ENCODE peak calls at places on chromosomes 12 and 14, in eight cellular contexts. S is activated B cell treated with CpG ODN at 0.5 μM for 24 hours, B is nephron progenitor cell, Q is foreskin fibroblast, D is fibroblast of lung, O is HFFc6, A is HCT116, C is neural progenitor cell. L is an unnamed sample.

GRCh38 chr14:93943930-93944329 is 16.8 kb downstream of the FAM181A start:
- DNase-seq in S (no peak), B (no peak), Q (no peak), D (no peak), O (no peak), A (no peak), C (no peak), L (no peak)

GRCh38 chr12:9895215-9895971 is 14.1 kb downstream of the KLRF2 start:
- DNase-seq in S (no peak), B (no peak), Q (no peak), D (no peak), O (no peak), A (no peak), C (no peak), L (no peak)

GRCh38 chr12:34599530-34600513 is 577.5 kb downstream of the ALG10 start:
- DNase-seq in S (peak; percentile 0), B (no peak), Q (no peak), D (no peak), O (no peak), A (no peak), C (no peak), L (no peak)

GRCh38 chr12:18907793-18908580 is 170.1 kb downstream of the CAPZA3 start:
- DNase-seq in S (no peak), B (no peak), Q (no peak), D (peak; percentile 28), O (no peak), A (no peak), C (no peak), L (no peak)

GRCh38 chr12:26642361-26642760 is 190.6 kb downstream of the ITPR2 start:
- DNase-seq in S (no peak), B (no peak), Q (peak; percentile 70), D (peak; percentile 54), O (no peak), A (no peak), C (no peak), L (no peak)

GRCh38 chr12:46524778-46525177 is 152.2 kb upstream of the SLC38A2 start:
- DNase-seq in S (no peak), B (no peak), Q (peak; percentile 96), D (peak; percentile 95), O (peak; percentile 70), A (no peak), C (no peak), L (no peak)

GRCh38 chr14:38286481-38286880 is 30.6 kb upstream of the CLEC14A start:
- DNase-seq in S (no peak), B (no peak), Q (peak; percentile 2), D (peak; percentile 22), O (no peak), A (no peak), C (no peak), L (no peak)

GRCh38 chr12:51460519-51460918 is 35.9 kb downstream of the SLC4A8 start:
- DNase-seq in S (no peak), B (no peak), Q (no peak), D (no peak), O (no peak), A (no peak), C (no peak), L (no peak)

GRCh38 chr14:97785495-97785894 is 988.3 kb downstream of the VRK1 start:
- DNase-seq in S (no peak), B (no peak), Q (no peak), D (no peak), O (no peak), A (no peak), C (no peak), L (no peak)

GRCh38 chr12:46370792-46371717 is 1.5 kb downstream of the SLC38A2 start:
- DNase-seq in S (peak; percentile 94), B (peak; percentile 94), Q (peak; percentile 95), D (peak; percentile 85), O (peak; percentile 79), A (no peak), C (peak; percentile 96), L (peak; percentile 95)

GRCh38 chr14:52860910-52861309 is 69.5 kb upstream of the GNPNAT1 start:
- DNase-seq in S (no peak), B (no peak), Q (no peak), D (no peak), O (no peak), A (no peak), C (no peak), L (no peak)

GRCh38 chr14:37985826-37986470 is 221.8 kb upstream of the SSTR1 start:
- DNase-seq in S (no peak), B (peak; percentile 54), Q (peak; percentile 69), D (peak; percentile 74), O (peak; percentile 32), A (peak; percentile 41), C (peak; percentile 72), L (peak; percentile 30)

GRCh38 chr12:4855121-4855924 is 54.4 kb upstream of the KCNA1 start:
- DNase-seq in S (no peak), B (peak; percentile 66), Q (peak; percentile 84), D (peak; percentile 78), O (peak; percentile 80), A (peak; percentile 69), C (peak; percentile 87), L (no peak)

GRCh38 chr12:54126696-54127537 is 61.9 kb downstream of the SMUG1 start:
- DNase-seq in S (peak; percentile 20), B (peak; percentile 63), Q (peak; percentile 81), D (peak; percentile 25), O (no peak), A (no peak), C (peak; percentile 66), L (no peak)

GRCh38 chr14:58078068-58078467 is 73.9 kb downstream of the ARMH4 start:
- DNase-seq in S (no peak), B (no peak), Q (peak; percentile 71), D (peak; percentile 58), O (peak; percentile 85), A (no peak), C (no peak), L (no peak)

GRCh38 chr14:54792288-54792687 is 110.3 kb downstream of the GCH1 start:
- DNase-seq in S (no peak), B (no peak), Q (no peak), D (no peak), O (no peak), A (no peak), C (peak; percentile 15), L (no peak)

GRCh38 chr12:80364056-80364455 is 80.0 kb upstream of the PTPRQ start:
- DNase-seq in S (no peak), B (no peak), Q (peak; percentile 4), D (no peak), O (peak; percentile 10), A (no peak), C (no peak), L (no peak)

GRCh38 chr14:24974591-24975374 is 75.2 kb downstream of the STXBP6 start:
- DNase-seq in S (no peak), B (no peak), Q (no peak), D (no peak), O (no peak), A (no peak), C (no peak), L (no peak)

GRCh38 chr12:16681196-16681595 is 75.2 kb upstream of the LMO3 start:
- DNase-seq in S (no peak), B (no peak), Q (no peak), D (no peak), O (no peak), A (no peak), C (no peak), L (no peak)

GRCh38 chr12:16685107-16685506 is 79.1 kb upstream of the LMO3 start:
- DNase-seq in S (no peak), B (no peak), Q (no peak), D (peak; percentile 1), O (peak; percentile 2), A (no peak), C (no peak), L (no peak)
- TF ChIP-seq CTCF in S (no peak), B (no peak), Q (peak; percentile 20), D (peak; percentile 10), O (peak; percentile 75), A (no peak), C (peak; percentile 36), L (no peak)

GRCh38 chr12:6866920-6867406 is 368 bp upstream of the TPI1 start:
- DNase-seq in S (no peak), B (no peak), Q (no peak), D (no peak), O (no peak), A (no peak), C (no peak), L (no peak)

GRCh38 chr12:6869049-6870021 is 2.0 kb downstream of the TPI1 start:
- DNase-seq in S (peak; percentile 71), B (peak; percentile 91), Q (peak; percentile 85), D (peak; percentile 77), O (peak; percentile 50), A (peak; percentile 64), C (peak; percentile 90), L (peak; percentile 81)

GRCh38 chr12:6866163-6866919 is 990 bp upstream of the TPI1 start:
- DNase-seq in S (no peak), B (peak; percentile 43), Q (peak; percentile 43), D (no peak), O (no peak), A (no peak), C (peak; percentile 31), L (no peak)

GRCh38 chr12:6867407-6868210 is at the start of gene TPI1:
- DNase-seq in S (peak; percentile 65), B (peak; percentile 91), Q (peak; percentile 93), D (peak; percentile 81), O (peak; percentile 79), A (no peak), C (peak; percentile 90), L (peak; percentile 66)

GRCh38 chr12:6868211-6869048 is 1.1 kb downstream of the TPI1 start:
- DNase-seq in S (no peak), B (no peak), Q (peak; percentile 54), D (no peak), O (peak; percentile 8), A (no peak), C (peak; percentile 45), L (no peak)
- TF ChIP-seq CTCF in S (no peak), B (no peak), Q (peak; percentile 16), D (no peak), O (no peak), A (peak; percentile 25), C (peak; percentile 35), L (no peak)

DNA sequence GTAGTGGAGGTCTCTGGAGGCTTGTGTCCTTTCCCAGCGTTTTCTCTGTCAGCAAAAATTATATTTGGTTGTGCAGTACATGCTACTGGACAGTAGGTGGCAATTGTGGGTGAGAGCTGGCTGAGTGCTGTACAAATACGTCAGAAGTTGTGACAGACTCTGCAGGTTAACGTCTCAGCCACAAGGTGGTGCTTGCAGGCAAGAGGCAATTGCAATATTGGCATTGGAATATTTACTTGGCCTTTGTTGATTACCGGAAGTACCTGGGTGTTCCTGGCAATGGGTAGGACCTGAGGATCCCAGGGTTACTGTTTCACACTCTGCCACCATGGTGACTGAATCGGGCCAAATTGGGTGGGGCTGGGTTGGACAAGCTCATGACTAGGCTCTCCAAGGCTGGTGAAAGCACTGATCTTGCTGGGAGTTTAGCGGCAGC is 333.9 kb upstream of the LMO3 start:
- DNase-seq in S (no peak), B (peak; percentile 22), Q (no peak), D (peak; percentile 2), O (peak; percentile 61), A (peak; percentile 78), C (peak; percentile 81), L (no peak)
- TF ChIP-seq CTCF in S (no peak), B (peak; percentile 59), Q (peak; percentile 33), D (no peak), O (peak; percentile 81), A (peak; percentile 92), C (peak; percentile 93), L (no peak)

DNA sequence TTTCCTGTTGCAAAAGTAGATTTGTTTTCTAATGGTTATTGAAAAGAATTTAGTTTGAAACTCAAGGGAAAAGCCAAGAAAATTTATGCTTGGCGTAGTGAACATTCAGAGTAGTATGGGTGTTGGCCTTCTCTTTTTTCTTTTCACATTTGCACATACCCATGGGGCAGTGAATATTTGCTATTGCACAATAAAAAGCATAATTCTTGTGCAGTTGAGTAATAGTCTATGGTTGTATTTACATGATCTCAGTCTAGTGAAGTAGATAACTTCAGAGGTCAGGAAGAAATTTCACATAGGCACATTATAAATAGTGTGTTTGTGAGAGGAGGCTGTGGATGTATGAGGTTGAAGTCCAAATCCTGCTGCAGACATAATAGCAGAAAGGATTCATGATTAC is 158.1 kb downstream of the FLRT2 start:
- DNase-seq in S (no peak), B (no peak), Q (peak; percentile 35), D (peak; percentile 81), O (no peak), A (no peak), C (no peak), L (no peak)
- TF ChIP-seq CTCF in S (no peak), B (no peak), Q (no peak), D (no peak), O (no peak), A (no peak), C (no peak), L (no peak)